ENCODE peak calls at places on chromosomes 4 and X, in six cellular contexts. N is AG04450, O is right atrium auricular region, W is cardiac muscle cell, Q is epithelial cell of esophagus, B is aorta. P is an unnamed sample.
A peak's percentile ranks its signal among the peaks of the same experiment; 100 is the strongest.

GRCh38 chrX:144379156-144379555 is 495.3 kb downstream of the UBE2NL start:
- DNase-seq in Q (no peak), W (no peak), N (no peak), B (no peak), O (no peak), P (no peak)

GRCh38 chr4:22515145-22515887 is 550 bp downstream of the ADGRA3 start:
- DNase-seq in O (peak; percentile 60), Q (peak; percentile 78), N (no peak), B (peak; percentile 86), W (peak; percentile 83), P (peak; percentile 74)

GRCh38 chrX:149758068-149758714 is 15.7 kb upstream of the HSFX1 start:
- DNase-seq in B (peak; percentile 64), O (no peak), N (no peak), Q (no peak), W (no peak), P (no peak)

GRCh38 chr4:89545315-89545714 is 237.7 kb upstream of the GPRIN3 start:
- DNase-seq in W (no peak), Q (no peak), O (no peak), N (no peak), B (no peak), P (no peak)

GRCh38 chrX:48996969-48997368 is 5.1 kb downstream of the GRIPAP1 start:
- DNase-seq in B (peak; percentile 45), O (no peak), Q (no peak), N (no peak), W (no peak), P (no peak)

GRCh38 chr4:8235686-8236085 is 33.9 kb upstream of the HTRA3 start:
- DNase-seq in N (no peak), Q (no peak), B (no peak), O (no peak), W (no peak), P (no peak)

GRCh38 chrX:78592030-78592429 is 67.1 kb downstream of the RTL3 start:
- DNase-seq in W (no peak), B (no peak), N (no peak), Q (no peak), O (no peak), P (no peak)

GRCh38 chr4:110287130-110287529 is 88.7 kb upstream of the ELOVL6 start:
- DNase-seq in N (peak; percentile 49), B (no peak), O (no peak), W (peak; percentile 76), Q (peak; percentile 94), P (peak; percentile 89)

DNA sequence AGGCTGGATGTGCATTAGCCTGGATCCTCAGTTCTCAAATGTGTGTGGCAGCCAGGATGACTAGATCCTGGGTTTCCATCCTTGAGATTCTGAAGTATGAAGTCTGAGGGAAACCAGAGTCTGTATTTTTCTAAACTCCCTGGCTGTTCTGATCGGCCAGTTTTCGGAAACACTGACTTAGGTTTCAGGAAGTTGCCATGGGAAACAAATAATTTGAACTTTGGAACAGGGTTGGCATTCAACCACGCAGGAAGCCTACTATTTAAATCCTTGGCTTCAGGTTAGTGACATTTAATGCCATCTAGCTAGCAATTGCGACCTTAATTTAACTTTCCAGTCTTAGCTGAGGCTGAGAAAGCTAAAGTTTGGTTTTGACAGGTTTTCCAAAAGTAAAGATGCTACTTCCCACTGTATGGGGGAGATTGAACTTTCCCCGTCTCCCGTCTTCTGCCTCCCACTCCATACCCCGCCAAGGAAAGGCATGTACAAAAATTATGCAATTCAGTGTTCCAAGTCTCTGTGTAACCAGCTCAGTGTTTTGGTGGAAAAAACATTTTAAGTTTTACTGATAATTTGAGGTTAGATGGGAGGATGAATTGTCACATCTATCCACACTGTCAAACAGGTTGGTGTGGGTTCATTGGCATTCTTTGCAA is 67.6 kb downstream of the PDGFRA start:
- DNase-seq in N (no peak), W (no peak), O (no peak), Q (no peak), B (no peak), P (no peak)
- H3K4me3 ChIP-seq in N (no peak overlapping the region), W (no peak overlapping the region), O (no peak overlapping the region), Q (no peak overlapping the region), B (no peak overlapping the region), P (no peak overlapping the region)

DNA sequence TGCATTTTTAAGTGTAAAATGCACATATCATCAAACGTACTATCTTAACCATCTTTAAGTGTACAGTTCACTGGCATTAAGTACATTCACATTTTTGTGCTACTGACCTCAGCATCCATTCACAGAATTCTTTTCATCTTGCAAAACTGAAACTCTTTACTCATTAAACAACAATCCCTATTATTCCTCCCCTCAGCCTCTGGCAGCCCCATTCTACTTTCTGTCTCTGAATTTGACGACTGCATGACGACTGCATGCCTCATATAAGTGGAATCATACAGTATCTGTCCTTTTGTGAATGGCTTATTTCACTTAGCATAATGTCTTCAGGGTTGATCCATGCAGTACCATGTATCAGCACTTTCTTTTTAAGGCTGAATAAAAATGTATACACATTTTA is 38.7 kb downstream of the CNKSR2 start:
- DNase-seq in Q (peak; percentile 62), W (no peak), B (no peak), N (no peak), O (no peak), P (peak; percentile 85)
- H3K4me3 ChIP-seq in Q (no peak overlapping the region), W (no peak overlapping the region), B (no peak overlapping the region), N (no peak overlapping the region), O (no peak overlapping the region), P (no peak overlapping the region)

GRCh38 chrX:12410523-12410922 is 272.2 kb downstream of the FRMPD4 start:
- DNase-seq in W (no peak), N (no peak), O (no peak), B (no peak), Q (no peak), P (no peak)

GRCh38 chrX:12411831-12412230 is 273.6 kb downstream of the FRMPD4 start:
- DNase-seq in O (no peak), B (no peak), W (no peak), Q (no peak), N (no peak), P (no peak)

DNA sequence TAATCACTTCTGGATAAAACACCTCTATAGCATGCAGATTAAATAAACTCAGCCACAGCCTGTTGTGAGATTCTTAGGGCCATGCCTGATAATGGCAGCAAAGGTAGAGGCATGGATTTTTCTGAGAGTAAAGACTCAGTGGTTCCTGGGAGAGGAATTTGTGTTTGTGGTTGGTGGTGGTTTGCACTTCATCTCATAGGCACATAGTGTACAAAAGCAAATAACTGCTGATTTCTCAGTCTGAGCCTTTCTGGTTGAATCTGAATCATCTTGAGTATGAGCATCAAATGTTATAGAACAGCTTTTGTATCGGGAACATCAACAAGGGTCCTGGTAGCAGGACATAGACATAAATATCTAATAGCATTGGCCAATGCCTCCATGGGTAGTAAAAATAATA is 274.3 kb downstream of the FRMPD4 start:
- DNase-seq in Q (no peak), W (no peak), B (no peak), N (no peak), O (no peak), P (no peak)
- H3K4me3 ChIP-seq in Q (no peak overlapping the region), W (no peak overlapping the region), B (no peak overlapping the region), N (no peak overlapping the region), O (no peak overlapping the region), P (no peak overlapping the region)

GRCh38 chrX:18887177-18887820 is 96.6 kb downstream of the PHKA2 start:
- DNase-seq in N (no peak), Q (peak; percentile 30), B (peak; percentile 77), W (peak; percentile 13), O (peak; percentile 74), P (no peak)
- H3K4me3 ChIP-seq in N (no peak overlapping the region), Q (no peak overlapping the region), B (no peak overlapping the region), W (no peak overlapping the region), O (peak overlapping the region; percentile 37), P (no peak overlapping the region)

GRCh38 chr4:108166038-108166437 is 2.7 kb downstream of the LEF1 start:
- DNase-seq in B (no peak), O (no peak), Q (no peak), N (no peak), W (no peak), P (no peak)
- H3K4me3 ChIP-seq in B (no peak overlapping the region), O (no peak overlapping the region), Q (no peak overlapping the region), N (no peak overlapping the region), W (peak overlapping the region; percentile 96), P (no peak overlapping the region)

GRCh38 chr4:164307262-164307661 is 446.7 kb upstream of the SMIM31 start:
- DNase-seq in Q (no peak), O (no peak), W (no peak), N (no peak), B (no peak), P (no peak)

GRCh38 chr4:164318350-164318749 is 435.6 kb upstream of the SMIM31 start:
- DNase-seq in W (no peak), N (no peak), Q (no peak), O (no peak), B (no peak), P (no peak)

GRCh38 chr4:164313899-164314298 is 440.0 kb upstream of the SMIM31 start:
- DNase-seq in W (no peak), B (no peak), O (no peak), N (no peak), Q (no peak), P (no peak)

GRCh38 chr4:164312671-164313070 is 441.3 kb upstream of the SMIM31 start:
- DNase-seq in W (no peak), N (no peak), Q (no peak), O (no peak), B (no peak), P (no peak)
- H3K4me3 ChIP-seq in W (no peak overlapping the region), N (no peak overlapping the region), Q (no peak overlapping the region), O (no peak overlapping the region), B (no peak overlapping the region), P (no peak overlapping the region)

GRCh38 chrX:12799118-12799517 is 7.9 kb downstream of the PRPS2 start:
- DNase-seq in B (no peak), N (no peak), Q (no peak), W (no peak), O (no peak), P (no peak)
- H3K4me3 ChIP-seq in B (no peak overlapping the region), N (no peak overlapping the region), Q (no peak overlapping the region), W (no peak overlapping the region), O (no peak overlapping the region), P (no peak overlapping the region)

P was measured in mammary epithelial cell.